ENCODE peak calls at places on chromosomes 11 and 22, in nine cellular contexts. H is Calu3, E is mesothelial cell of epicardium, B is right lobe of liver, S is progenitor cell of endocrine pancreas, D is transverse colon, J is AG09309, M is hepatocyte, P is HFFc6. L is an unnamed sample.
A peak's percentile ranks its signal among the peaks of the same experiment; 100 is the strongest.

GRCh38 chr11:17927643-17928343 is 85.1 kb downstream of the SERGEF start:
- DNase-seq in H (no peak), E (no peak), B (no peak), S (no peak), D (no peak), J (peak; percentile 89), M (peak; percentile 16), P (peak; percentile 28), L (no peak)

GRCh38 chr11:3177931-3178330 is 12.8 kb upstream of the OSBPL5 start:
- DNase-seq in H (no peak), E (no peak), B (no peak), S (no peak), D (no peak), J (no peak), M (no peak), P (peak; percentile 46), L (no peak)

GRCh38 chr22:48098243-48098935 is 1335.9 kb downstream of the TBC1D22A start:
- DNase-seq in H (no peak), E (no peak), B (no peak), S (no peak), D (no peak), J (no peak), M (no peak), P (no peak), L (no peak)

GRCh38 chr22:41094036-41094435 is 1.6 kb downstream of the EP300 start:
- DNase-seq in H (no peak), E (no peak), B (no peak), S (no peak), D (peak; percentile 39), J (no peak), M (peak; percentile 25), P (peak; percentile 20), L (no peak)

GRCh38 chr11:57310630-57311086 is 14.1 kb downstream of the TNKS1BP1 start:
- DNase-seq in H (peak; percentile 66), E (no peak), B (peak; percentile 74), S (no peak), D (no peak), J (no peak), M (peak; percentile 70), P (peak; percentile 13), L (no peak)

GRCh38 chr11:34154059-34154875 is 48.8 kb downstream of the NAT10 start:
- DNase-seq in H (no peak), E (no peak), B (no peak), S (no peak), D (no peak), J (no peak), M (no peak), P (no peak), L (no peak)

GRCh38 chr11:36228689-36229088 is 60.5 kb downstream of the COMMD9 start:
- DNase-seq in H (no peak), E (no peak), B (no peak), S (no peak), D (no peak), J (no peak), M (no peak), P (no peak), L (no peak)

GRCh38 chr11:78929906-78930220 is 355.2 kb upstream of the NARS2 start:
- DNase-seq in H (no peak), E (no peak), B (no peak), S (no peak), D (no peak), J (no peak), M (no peak), P (no peak), L (no peak)

GRCh38 chr22:23542933-23543332 is 37.2 kb downstream of the IGLL1 start:
- DNase-seq in H (no peak), E (no peak), B (no peak), S (no peak), D (no peak), J (no peak), M (no peak), P (no peak), L (no peak)

GRCh38 chr11:118910309-118911112 is 15.2 kb downstream of the BCL9L start:
- DNase-seq in H (peak; percentile 76), E (peak; percentile 83), B (no peak), S (peak; percentile 60), D (peak; percentile 67), J (peak; percentile 91), M (peak; percentile 93), P (peak; percentile 96), L (peak; percentile 83)

GRCh38 chr11:110951609-110952008 is 239.4 kb upstream of the ARHGAP20 start:
- DNase-seq in H (no peak), E (no peak), B (no peak), S (no peak), D (no peak), J (no peak), M (no peak), P (no peak), L (no peak)

GRCh38 chr22:25366876-25367466 is 147.5 kb downstream of the CRYBB2 start:
- DNase-seq in H (no peak), E (no peak), B (peak; percentile 29), S (no peak), D (no peak), J (no peak), M (no peak), P (no peak), L (no peak)

GRCh38 chr11:405323-405975 is 9.3 kb downstream of the SIGIRR start:
- DNase-seq in H (no peak), E (no peak), B (peak; percentile 87), S (no peak), D (no peak), J (no peak), M (no peak), P (no peak), L (no peak)

GRCh38 chr22:40237241-40237640 is 59.5 kb downstream of the TNRC6B start:
- DNase-seq in H (no peak), E (no peak), B (no peak), S (no peak), D (no peak), J (no peak), M (no peak), P (no peak), L (no peak)

GRCh38 chr11:10322830-10323792 is 18.2 kb downstream of the ADM start:
- DNase-seq in H (peak; percentile 56), E (no peak), B (peak; percentile 52), S (no peak), D (peak; percentile 65), J (no peak), M (peak; percentile 85), P (peak; percentile 83), L (no peak)

GRCh38 chr11:111531156-111531555 is 9.4 kb upstream of the LAYN start:
- DNase-seq in H (no peak), E (no peak), B (no peak), S (no peak), D (no peak), J (no peak), M (no peak), P (no peak), L (no peak)

GRCh38 chr11:65722261-65722660 is 1.7 kb upstream of the RNASEH2C start:
- DNase-seq in H (no peak), E (no peak), B (no peak), S (no peak), D (no peak), J (no peak), M (no peak), P (no peak), L (no peak)

GRCh38 chr22:46661221-46661851 is 41.1 kb downstream of the GRAMD4 start:
- DNase-seq in H (peak; percentile 54), E (no peak), B (no peak), S (no peak), D (no peak), J (no peak), M (no peak), P (no peak), L (no peak)

GRCh38 chr11:67626970-67627369 is 2.8 kb downstream of the NUDT8 start:
- DNase-seq in H (no peak), E (no peak), B (peak; percentile 38), S (no peak), D (no peak), J (no peak), M (no peak), P (no peak), L (no peak)

GRCh38 chr11:69018924-69019323 is 5.9 kb upstream of the MRGPRF start:
- DNase-seq in H (no peak), E (no peak), B (no peak), S (no peak), D (no peak), J (peak; percentile 75), M (no peak), P (peak; percentile 58), L (no peak)
- TF ChIP-seq CTCF in H (no peak), E (no peak), B (no peak), S (no peak), D (no peak), J (no peak), M (no peak), P (no peak), L (no peak)

GRCh38 chr11:68897441-68897840 is 6.2 kb downstream of the MRPL21 start:
- DNase-seq in H (no peak), E (no peak), B (no peak), S (no peak), D (no peak), J (no peak), M (no peak), P (no peak), L (no peak)
- TF ChIP-seq CTCF in H (no peak), E (no peak), B (no peak), S (no peak), D (no peak), J (no peak), M (no peak), P (no peak), L (no peak)

GRCh38 chr11:104531075-104531474 is 367.1 kb upstream of the PDGFD start:
- DNase-seq in H (peak; percentile 12), E (no peak), B (no peak), S (no peak), D (no peak), J (no peak), M (no peak), P (no peak), L (no peak)
- TF ChIP-seq CTCF in H (no peak), E (no peak), B (no peak), S (no peak), D (no peak), J (no peak), M (no peak), P (no peak), L (peak; percentile 41)

DNA sequence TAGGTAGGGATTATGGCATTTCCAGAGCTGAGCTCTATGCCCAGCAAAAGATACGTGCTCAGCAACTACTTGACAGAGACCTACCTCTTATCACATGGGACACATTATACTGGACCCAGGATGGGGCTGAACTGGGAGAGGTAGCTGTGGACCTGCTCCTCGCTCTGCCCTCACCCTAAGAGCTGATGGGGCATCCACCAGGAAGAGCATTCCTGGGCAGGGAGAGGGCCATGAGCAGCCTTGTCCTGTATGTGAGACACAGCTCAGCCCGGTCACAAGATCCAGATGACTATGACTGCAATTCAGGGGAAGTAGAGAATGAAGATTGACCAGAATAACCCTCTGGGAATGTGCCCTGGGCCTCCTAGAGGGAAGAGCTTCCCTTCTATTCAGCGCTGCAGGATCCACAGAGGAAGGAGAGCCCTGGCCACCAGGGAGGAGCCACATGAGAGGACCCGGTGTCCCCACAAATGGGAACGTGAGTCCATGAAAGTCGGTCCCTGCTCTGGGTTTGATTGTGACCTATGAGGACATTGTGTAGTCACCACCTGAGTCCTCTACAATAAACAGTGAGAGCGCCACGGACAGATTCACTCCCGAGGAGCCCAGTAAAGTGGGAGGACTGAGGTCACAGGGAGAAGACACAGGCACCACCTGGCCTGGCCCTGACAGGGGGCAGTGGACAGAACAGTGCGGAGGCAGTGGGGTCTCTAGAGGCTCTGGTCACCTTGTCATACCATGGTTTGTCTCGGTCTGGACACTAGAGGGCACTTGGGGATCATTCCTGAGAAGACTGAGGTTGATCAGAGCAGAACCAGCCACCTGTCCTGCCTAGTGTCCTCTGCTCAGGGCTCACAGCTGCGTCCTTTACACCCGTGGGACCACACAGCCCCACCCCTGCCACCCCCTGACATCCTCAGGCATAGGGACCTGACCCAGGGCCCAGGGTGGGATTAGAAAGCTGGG is 99.5 kb downstream of the ZNF280B start:
- DNase-seq in H (peak; percentile 42), E (no peak), B (no peak), S (no peak), D (peak; percentile 42), J (no peak), M (peak; percentile 63), P (no peak), L (no peak)
- TF ChIP-seq CTCF in H (no peak), E (peak; percentile 18), B (peak; percentile 55), S (peak; percentile 67), D (peak; percentile 28), J (peak; percentile 11), M (peak; percentile 46), P (peak; percentile 70), L (peak; percentile 68)

L was measured in type B pancreatic cell.